ENCODE peak calls at places on chromosomes 12 and 14, in eight cellular contexts. O is NCI-H460, Y is IMR-90, B is omental fat pad, C is foreskin fibroblast, S is stomach, X is fibroblast of pulmonary artery, T is myocyte. K is an unnamed sample.

GRCh38 chr14:92673601-92674000 is 74.8 kb downstream of the LGMN start:
- DNase-seq in O (no peak), Y (no peak), B (no peak), C (no peak), S (no peak), X (no peak), T (no peak), K (no peak)

GRCh38 chr12:6425588-6426531 is 18.9 kb upstream of the CD27 start:
- DNase-seq in O (no peak), Y (peak), B (no peak), C (no peak), S (peak), X (no peak), T (peak), K (peak)

GRCh38 chr14:88955470-88955869 is 131.0 kb downstream of the TTC8 start:
- DNase-seq in O (no peak), Y (no peak), B (no peak), C (no peak), S (no peak), X (no peak), T (no peak), K (no peak)

GRCh38 chr12:124824195-124824594 is 39.5 kb downstream of the SCARB1 start:
- DNase-seq in O (no peak), Y (no peak), B (no peak), C (no peak), S (no peak), X (no peak), T (peak), K (no peak)

GRCh38 chr12:31228811-31229792 is 96.8 kb downstream of the SINHCAF start:
- DNase-seq in O (no peak), Y (no peak), B (no peak), C (no peak), S (peak), X (no peak), T (peak), K (no peak)

GRCh38 chr14:90521930-90522483 is 125.2 kb downstream of the CALM1 start:
- DNase-seq in O (no peak), Y (no peak), B (no peak), C (no peak), S (no peak), X (no peak), T (no peak), K (no peak)

GRCh38 chr12:74254784-74255183 is 282.9 kb upstream of the ATXN7L3B start:
- DNase-seq in O (no peak), Y (no peak), B (no peak), C (no peak), S (no peak), X (no peak), T (no peak), K (no peak)

GRCh38 chr12:131091413-131091975 is 137.8 kb downstream of the ADGRD1 start:
- DNase-seq in O (peak), Y (no peak), B (peak), C (no peak), S (no peak), X (no peak), T (no peak), K (no peak)

GRCh38 chr14:104886690-104887622 is 21.9 kb downstream of the CEP170B start:
- DNase-seq in O (no peak), Y (no peak), B (peak), C (no peak), S (no peak), X (no peak), T (no peak), K (no peak)

K was measured in fibroblast of mammary gland.